ENCODE peak calls at places on chromosomes 16 and 17, in six cellular contexts. One of them, this sample, is unnamed.

GRCh38 chr16:65119905-65120341 is 1.9 kb downstream of the CDH11 start:
- DNase-seq in HFFc6: peak
- DNase-seq in ovary: peak
- DNase-seq in lower leg skin: no peak
- DNase-seq in omental fat pad: no peak
- DNase-seq in neural crest cell: no peak
- DNase-seq in this sample: no peak

GRCh38 chr17:1906622-1907021 is 76.8 kb downstream of the RPA1 start:
- DNase-seq in HFFc6: no peak
- DNase-seq in ovary: no peak
- DNase-seq in lower leg skin: no peak
- DNase-seq in omental fat pad: no peak
- DNase-seq in neural crest cell: no peak
- DNase-seq in this sample: no peak

GRCh38 chr17:73058022-73058421 is 34.5 kb downstream of the SLC39A11 start:
- DNase-seq in HFFc6: no peak
- DNase-seq in ovary: no peak
- DNase-seq in lower leg skin: no peak
- DNase-seq in omental fat pad: no peak
- DNase-seq in neural crest cell: no peak
- DNase-seq in this sample: no peak

GRCh38 chr17:37744961-37745800 is at the start of gene HNF1B:
- DNase-seq in HFFc6: no peak
- DNase-seq in ovary: no peak
- DNase-seq in lower leg skin: no peak
- DNase-seq in omental fat pad: no peak
- DNase-seq in neural crest cell: no peak
- DNase-seq in this sample: no peak

GRCh38 chr17:41914358-41914766 is 4.4 kb downstream of the ACLY start:
- DNase-seq in HFFc6: no peak
- DNase-seq in ovary: no peak
- DNase-seq in lower leg skin: no peak
- DNase-seq in omental fat pad: no peak
- DNase-seq in neural crest cell: no peak
- DNase-seq in this sample: no peak

GRCh38 chr16:55263271-55264250 is 60.4 kb upstream of the IRX6 start:
- DNase-seq in HFFc6: no peak
- DNase-seq in ovary: no peak
- DNase-seq in lower leg skin: peak
- DNase-seq in omental fat pad: no peak
- DNase-seq in neural crest cell: no peak
- DNase-seq in this sample: no peak

GRCh38 chr17:7004398-7005253 is 7.8 kb upstream of the RNASEK start:
- DNase-seq in HFFc6: peak
- DNase-seq in ovary: no peak
- DNase-seq in lower leg skin: no peak
- DNase-seq in omental fat pad: no peak
- DNase-seq in neural crest cell: peak
- DNase-seq in this sample: no peak

GRCh38 chr17:40517981-40518380 is 16.6 kb upstream of the TNS4 start:
- DNase-seq in HFFc6: no peak
- DNase-seq in ovary: no peak
- DNase-seq in lower leg skin: peak
- DNase-seq in omental fat pad: no peak
- DNase-seq in neural crest cell: no peak
- DNase-seq in this sample: no peak

GRCh38 chr16:1420111-1420539 is 422 bp downstream of the UQCC4 start:
- DNase-seq in HFFc6: no peak
- DNase-seq in ovary: no peak
- DNase-seq in lower leg skin: no peak
- DNase-seq in omental fat pad: no peak
- DNase-seq in neural crest cell: no peak
- DNase-seq in this sample: no peak

GRCh38 chr17:79280822-79281572 is 206.4 kb downstream of the ENGASE start:
- DNase-seq in HFFc6: no peak
- DNase-seq in ovary: no peak
- DNase-seq in lower leg skin: no peak
- DNase-seq in omental fat pad: no peak
- DNase-seq in neural crest cell: no peak
- DNase-seq in this sample: no peak

GRCh38 chr17:83098241-83099085 is 19.1 kb downstream of the METRNL start:
- DNase-seq in HFFc6: no peak
- DNase-seq in ovary: no peak
- DNase-seq in lower leg skin: no peak
- DNase-seq in omental fat pad: no peak
- DNase-seq in neural crest cell: no peak
- DNase-seq in this sample: no peak

GRCh38 chr17:62854026-62854425 is 45.9 kb upstream of the MARCHF10 start:
- DNase-seq in HFFc6: no peak
- DNase-seq in ovary: no peak
- DNase-seq in lower leg skin: no peak
- DNase-seq in omental fat pad: no peak
- DNase-seq in neural crest cell: no peak
- DNase-seq in this sample: no peak

GRCh38 chr17:51627776-51628175 is 367.4 kb downstream of the UTP18 start:
- DNase-seq in HFFc6: no peak
- DNase-seq in ovary: no peak
- DNase-seq in lower leg skin: no peak
- DNase-seq in omental fat pad: no peak
- DNase-seq in neural crest cell: no peak
- DNase-seq in this sample: no peak

GRCh38 chr16:15607700-15608396 is 35.1 kb downstream of the MARF1 start:
- DNase-seq in HFFc6: no peak
- DNase-seq in ovary: no peak
- DNase-seq in lower leg skin: no peak
- DNase-seq in omental fat pad: no peak
- DNase-seq in neural crest cell: no peak
- DNase-seq in this sample: no peak

GRCh38 chr16:54779549-54779948 is 151.1 kb upstream of the IRX5 start:
- DNase-seq in HFFc6: no peak
- DNase-seq in ovary: no peak
- DNase-seq in lower leg skin: no peak
- DNase-seq in omental fat pad: no peak
- DNase-seq in neural crest cell: no peak
- DNase-seq in this sample: no peak

GRCh38 chr17:71071837-71072236 is 902.5 kb downstream of the KCNJ2 start:
- DNase-seq in HFFc6: peak
- DNase-seq in ovary: no peak
- DNase-seq in lower leg skin: no peak
- DNase-seq in omental fat pad: no peak
- DNase-seq in neural crest cell: no peak
- DNase-seq in this sample: peak

GRCh38 chr17:73362697-73363096 is 50.9 kb upstream of the CDC42EP4 start:
- DNase-seq in HFFc6: no peak
- DNase-seq in ovary: no peak
- DNase-seq in lower leg skin: no peak
- DNase-seq in omental fat pad: no peak
- DNase-seq in neural crest cell: no peak
- DNase-seq in this sample: no peak

GRCh38 chr17:63042443-63042842 is 76.4 kb downstream of the TANC2 start:
- DNase-seq in HFFc6: no peak
- DNase-seq in ovary: no peak
- DNase-seq in lower leg skin: no peak
- DNase-seq in omental fat pad: no peak
- DNase-seq in neural crest cell: no peak
- DNase-seq in this sample: no peak

GRCh38 chr17:10121971-10122707 is 76.3 kb downstream of the GAS7 start:
- DNase-seq in HFFc6: no peak
- DNase-seq in ovary: no peak
- DNase-seq in lower leg skin: no peak
- DNase-seq in omental fat pad: no peak
- DNase-seq in neural crest cell: no peak
- DNase-seq in this sample: no peak

GRCh38 chr16:29784901-29785500 is 5.5 kb upstream of the KIF22 start:
- DNase-seq in HFFc6: no peak
- DNase-seq in ovary: peak
- DNase-seq in lower leg skin: peak
- DNase-seq in omental fat pad: peak
- DNase-seq in neural crest cell: peak
- DNase-seq in this sample: no peak

GRCh38 chr17:4229627-4230026 is 34.2 kb downstream of the ANKFY1 start:
- DNase-seq in HFFc6: peak
- DNase-seq in ovary: peak
- DNase-seq in lower leg skin: peak
- DNase-seq in omental fat pad: peak
- DNase-seq in neural crest cell: no peak
- DNase-seq in this sample: no peak

GRCh38 chr17:37607637-37608368 is 1.4 kb downstream of the SYNRG start:
- DNase-seq in HFFc6: no peak
- DNase-seq in ovary: peak
- DNase-seq in lower leg skin: no peak
- DNase-seq in omental fat pad: no peak
- DNase-seq in neural crest cell: no peak
- DNase-seq in this sample: no peak

GRCh38 chr16:1989209-1989825 is 453 bp upstream of the SYNGR3 start:
- DNase-seq in HFFc6: no peak
- DNase-seq in ovary: no peak
- DNase-seq in lower leg skin: no peak
- DNase-seq in omental fat pad: no peak
- DNase-seq in neural crest cell: no peak
- DNase-seq in this sample: no peak

GRCh38 chr16:48001306-48001885 is 154.4 kb downstream of the ABCC12 start:
- DNase-seq in HFFc6: no peak
- DNase-seq in ovary: no peak
- DNase-seq in lower leg skin: no peak
- DNase-seq in omental fat pad: no peak
- DNase-seq in neural crest cell: no peak
- DNase-seq in this sample: no peak

GRCh38 chr16:86018487-86018886 is 119.5 kb downstream of the IRF8 start:
- DNase-seq in HFFc6: peak
- DNase-seq in ovary: no peak
- DNase-seq in lower leg skin: peak
- DNase-seq in omental fat pad: no peak
- DNase-seq in neural crest cell: no peak
- DNase-seq in this sample: no peak

GRCh38 chr16:46496701-46497100 is 124.5 kb downstream of the SHCBP1 start:
- DNase-seq in HFFc6: no peak
- DNase-seq in ovary: no peak
- DNase-seq in lower leg skin: no peak
- DNase-seq in omental fat pad: no peak
- DNase-seq in neural crest cell: no peak
- DNase-seq in this sample: no peak
- TF ChIP-seq CTCF in HFFc6: no peak
- TF ChIP-seq CTCF in ovary: no peak
- TF ChIP-seq CTCF in lower leg skin: no peak
- TF ChIP-seq CTCF in omental fat pad: no peak
- TF ChIP-seq CTCF in neural crest cell: no peak
- TF ChIP-seq CTCF in this sample: no peak

DNA sequence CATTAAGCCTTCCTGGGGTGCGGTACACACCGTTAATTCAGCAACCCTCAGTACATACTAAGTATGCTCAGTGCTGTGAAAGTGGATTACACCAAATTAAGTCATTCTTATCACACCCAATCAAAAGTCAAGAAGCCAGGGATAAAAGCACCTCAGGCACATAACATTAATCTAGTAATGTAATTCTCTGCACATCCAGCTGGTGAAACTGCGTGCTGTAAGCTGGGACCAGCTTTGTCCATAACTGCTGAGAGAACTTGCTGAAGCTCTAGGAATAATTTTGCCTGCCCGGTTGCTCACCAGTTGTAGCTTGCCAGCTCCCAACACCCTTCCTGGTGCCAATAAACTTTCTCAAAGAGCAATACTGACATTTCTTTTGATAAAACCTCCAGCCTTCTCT is 44.9 kb downstream of the SLC47A1 start:
- DNase-seq in HFFc6: peak
- DNase-seq in ovary: no peak
- DNase-seq in lower leg skin: no peak
- DNase-seq in omental fat pad: no peak
- DNase-seq in neural crest cell: no peak
- DNase-seq in this sample: no peak
- TF ChIP-seq CTCF in HFFc6: no peak
- TF ChIP-seq CTCF in ovary: no peak
- TF ChIP-seq CTCF in lower leg skin: no peak
- TF ChIP-seq CTCF in omental fat pad: no peak
- TF ChIP-seq CTCF in neural crest cell: no peak
- TF ChIP-seq CTCF in this sample: no peak

DNA sequence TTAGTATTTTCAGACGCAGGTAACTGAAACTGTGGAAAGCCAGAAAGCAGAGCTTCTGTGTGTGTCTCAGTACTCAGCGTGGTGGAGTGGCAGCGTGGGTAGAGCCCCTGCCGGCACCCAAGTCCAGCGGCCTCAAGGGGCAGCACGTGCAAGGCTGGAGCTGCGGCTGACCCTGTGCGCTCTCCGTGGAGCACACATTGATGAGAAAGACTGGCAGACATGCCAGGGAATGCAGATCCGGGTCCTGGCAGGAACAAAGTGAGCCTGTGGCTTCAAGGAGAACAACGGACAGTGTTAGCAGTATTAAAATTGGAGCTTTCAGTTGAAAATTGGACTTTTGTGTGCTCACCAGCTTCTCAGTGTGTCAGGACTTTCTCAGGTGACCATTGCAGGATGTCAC is 23.3 kb downstream of the ZC3H18 start:
- DNase-seq in HFFc6: no peak
- DNase-seq in ovary: no peak
- DNase-seq in lower leg skin: no peak
- DNase-seq in omental fat pad: no peak
- DNase-seq in neural crest cell: no peak
- DNase-seq in this sample: no peak
- TF ChIP-seq CTCF in HFFc6: no peak
- TF ChIP-seq CTCF in ovary: no peak
- TF ChIP-seq CTCF in lower leg skin: no peak
- TF ChIP-seq CTCF in omental fat pad: no peak
- TF ChIP-seq CTCF in neural crest cell: no peak
- TF ChIP-seq CTCF in this sample: no peak

GRCh38 chr16:50610331-50611262 is 62.4 kb downstream of the NKD1 start:
- DNase-seq in HFFc6: no peak
- DNase-seq in ovary: no peak
- DNase-seq in lower leg skin: no peak
- DNase-seq in omental fat pad: no peak
- DNase-seq in neural crest cell: no peak
- DNase-seq in this sample: no peak

GRCh38 chr16:50613281-50613991 is 65.2 kb downstream of the NKD1 start:
- DNase-seq in HFFc6: no peak
- DNase-seq in ovary: peak
- DNase-seq in lower leg skin: no peak
- DNase-seq in omental fat pad: no peak
- DNase-seq in neural crest cell: no peak
- DNase-seq in this sample: no peak

GRCh38 chr16:50612849-50613198 is 64.6 kb downstream of the NKD1 start:
- DNase-seq in HFFc6: no peak
- DNase-seq in ovary: no peak
- DNase-seq in lower leg skin: no peak
- DNase-seq in omental fat pad: no peak
- DNase-seq in neural crest cell: no peak
- DNase-seq in this sample: no peak

GRCh38 chr16:50611995-50612848 is 64.0 kb downstream of the NKD1 start:
- DNase-seq in HFFc6: no peak
- DNase-seq in ovary: no peak
- DNase-seq in lower leg skin: no peak
- DNase-seq in omental fat pad: no peak
- DNase-seq in neural crest cell: no peak
- DNase-seq in this sample: no peak

GRCh38 chr16:50611332-50611934 is 63.2 kb downstream of the NKD1 start:
- DNase-seq in HFFc6: no peak
- DNase-seq in ovary: no peak
- DNase-seq in lower leg skin: no peak
- DNase-seq in omental fat pad: no peak
- DNase-seq in neural crest cell: no peak
- DNase-seq in this sample: no peak
- TF ChIP-seq CTCF in HFFc6: no peak
- TF ChIP-seq CTCF in ovary: no peak
- TF ChIP-seq CTCF in lower leg skin: no peak
- TF ChIP-seq CTCF in omental fat pad: no peak
- TF ChIP-seq CTCF in neural crest cell: no peak
- TF ChIP-seq CTCF in this sample: no peak

This sample was measured in AG04449.